ENCODE peak calls at places on chromosomes 6 and 20, in four cellular contexts. One of them, this sample, is unnamed.

GRCh38 chr6:71579902-71580301 is 291.3 kb downstream of the OGFRL1 start:
- DNase-seq in astrocyte: no peak
- DNase-seq in mesothelial cell of epicardium: no peak
- DNase-seq in fibroblast of lung: no peak
- DNase-seq in this sample: no peak

GRCh38 chr6:108621117-108621516 is 60.4 kb downstream of the FOXO3 start:
- DNase-seq in astrocyte: peak; percentile 81
- DNase-seq in mesothelial cell of epicardium: no peak
- DNase-seq in fibroblast of lung: peak; percentile 86
- DNase-seq in this sample: peak; percentile 95

GRCh38 chr20:10318625-10319024 is 100.0 kb downstream of the SNAP25 start:
- DNase-seq in fibroblast of lung: no peak
- DNase-seq in astrocyte: no peak
- DNase-seq in mesothelial cell of epicardium: no peak
- DNase-seq in this sample: no peak

GRCh38 chr20:1266167-1266973 is at the start of gene SNPH:
- DNase-seq in fibroblast of lung: peak; percentile 83
- DNase-seq in astrocyte: peak; percentile 68
- DNase-seq in mesothelial cell of epicardium: peak; percentile 57
- DNase-seq in this sample: peak; percentile 53

GRCh38 chr20:57548177-57549058 is 12.5 kb upstream of the PCK1 start:
- DNase-seq in fibroblast of lung: peak; percentile 10
- DNase-seq in mesothelial cell of epicardium: peak; percentile 53
- DNase-seq in astrocyte: peak; percentile 5
- DNase-seq in this sample: no peak

GRCh38 chr6:147078106-147078505 is 126.1 kb upstream of the STXBP5 start:
- DNase-seq in mesothelial cell of epicardium: no peak
- DNase-seq in fibroblast of lung: no peak
- DNase-seq in astrocyte: no peak
- DNase-seq in this sample: no peak

GRCh38 chr20:13839421-13840092 is 54.7 kb downstream of the NDUFAF5 start:
- DNase-seq in mesothelial cell of epicardium: no peak
- DNase-seq in fibroblast of lung: peak; percentile 70
- DNase-seq in astrocyte: peak; percentile 58
- DNase-seq in this sample: peak; percentile 86

GRCh38 chr6:4370066-4370465 is 234.7 kb upstream of the ECI2 start:
- DNase-seq in fibroblast of lung: peak; percentile 98
- DNase-seq in astrocyte: peak; percentile 98
- DNase-seq in mesothelial cell of epicardium: no peak
- DNase-seq in this sample: peak; percentile 92

GRCh38 chr6:15798856-15799255 is 136.0 kb upstream of the DTNBP1 start:
- DNase-seq in fibroblast of lung: no peak
- DNase-seq in astrocyte: no peak
- DNase-seq in mesothelial cell of epicardium: no peak
- DNase-seq in this sample: no peak

GRCh38 chr20:7841967-7842301 is 98.3 kb downstream of the HAO1 start:
- DNase-seq in mesothelial cell of epicardium: no peak
- DNase-seq in astrocyte: peak; percentile 95
- DNase-seq in fibroblast of lung: peak; percentile 97
- DNase-seq in this sample: peak; percentile 75

GRCh38 chr6:100753421-100753820 is 127.7 kb downstream of the ASCC3 start:
- DNase-seq in fibroblast of lung: no peak
- DNase-seq in astrocyte: no peak
- DNase-seq in mesothelial cell of epicardium: no peak
- DNase-seq in this sample: no peak

GRCh38 chr6:195861-196360 is 96.4 kb upstream of the DUSP22 start:
- DNase-seq in astrocyte: peak; percentile 20
- DNase-seq in fibroblast of lung: peak; percentile 23
- DNase-seq in mesothelial cell of epicardium: no peak
- DNase-seq in this sample: no peak

GRCh38 chr6:114452785-114453401 is 110.1 kb upstream of the HS3ST5 start:
- DNase-seq in astrocyte: no peak
- DNase-seq in mesothelial cell of epicardium: no peak
- DNase-seq in fibroblast of lung: no peak
- DNase-seq in this sample: no peak

GRCh38 chr6:114449659-114450058 is 106.8 kb upstream of the HS3ST5 start:
- DNase-seq in fibroblast of lung: no peak
- DNase-seq in mesothelial cell of epicardium: no peak
- DNase-seq in astrocyte: no peak
- DNase-seq in this sample: no peak

GRCh38 chr6:114453737-114454276 is 111.0 kb upstream of the HS3ST5 start:
- DNase-seq in astrocyte: no peak
- DNase-seq in mesothelial cell of epicardium: no peak
- DNase-seq in fibroblast of lung: no peak
- DNase-seq in this sample: no peak
- TF ChIP-seq CTCF in astrocyte: no peak
- TF ChIP-seq CTCF in mesothelial cell of epicardium: peak; percentile 8
- TF ChIP-seq CTCF in fibroblast of lung: no peak
- TF ChIP-seq CTCF in this sample: no peak

DNA sequence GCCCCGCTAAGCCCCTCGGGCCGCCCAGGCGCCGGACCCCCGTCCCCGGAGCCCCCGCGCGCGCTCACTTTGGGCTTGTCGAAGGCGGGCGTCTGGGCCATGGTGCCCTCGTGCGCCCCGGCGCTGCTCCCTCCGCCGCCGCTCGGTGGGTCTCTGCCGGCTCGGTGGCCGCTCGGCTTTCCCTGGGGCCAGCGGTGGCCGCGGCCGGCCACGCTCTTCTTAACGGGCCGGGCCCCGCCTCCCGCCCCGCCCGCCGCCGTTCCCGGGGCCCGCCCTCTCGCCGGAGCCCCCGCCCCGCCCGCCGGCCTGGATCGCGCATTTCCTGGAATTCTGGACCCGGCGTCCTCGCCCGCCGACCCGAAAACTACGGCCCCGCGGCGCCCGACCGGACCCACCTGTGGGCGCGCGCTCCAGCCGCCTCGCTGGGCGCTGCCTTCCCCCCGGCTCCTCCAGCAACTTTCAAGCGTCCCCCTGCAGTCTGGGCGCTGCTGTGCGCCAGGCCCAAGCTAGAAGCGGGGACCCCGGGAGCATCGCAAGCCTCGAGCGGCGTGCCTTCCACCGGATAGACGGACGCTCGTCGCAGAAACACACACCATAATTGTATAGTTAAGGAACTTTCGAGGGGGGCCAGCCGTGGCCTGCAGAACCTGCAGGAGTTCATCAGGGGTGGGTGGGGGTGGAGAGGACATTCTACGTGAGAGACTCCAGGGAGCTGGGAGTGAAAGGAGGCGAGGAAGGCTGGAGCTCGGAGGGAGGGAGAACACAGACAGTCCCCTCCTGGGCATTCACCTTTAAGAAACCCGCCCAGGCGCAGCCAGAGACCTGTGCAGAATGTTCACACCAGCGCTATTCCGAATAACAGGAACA is at the start of gene ADA:
- DNase-seq in mesothelial cell of epicardium: peak; percentile 69
- DNase-seq in astrocyte: peak; percentile 15
- DNase-seq in fibroblast of lung: peak; percentile 38
- DNase-seq in this sample: no peak
- TF ChIP-seq CTCF in mesothelial cell of epicardium: no peak
- TF ChIP-seq CTCF in astrocyte: no peak
- TF ChIP-seq CTCF in fibroblast of lung: peak; percentile 11
- TF ChIP-seq CTCF in this sample: peak; percentile 18

DNA sequence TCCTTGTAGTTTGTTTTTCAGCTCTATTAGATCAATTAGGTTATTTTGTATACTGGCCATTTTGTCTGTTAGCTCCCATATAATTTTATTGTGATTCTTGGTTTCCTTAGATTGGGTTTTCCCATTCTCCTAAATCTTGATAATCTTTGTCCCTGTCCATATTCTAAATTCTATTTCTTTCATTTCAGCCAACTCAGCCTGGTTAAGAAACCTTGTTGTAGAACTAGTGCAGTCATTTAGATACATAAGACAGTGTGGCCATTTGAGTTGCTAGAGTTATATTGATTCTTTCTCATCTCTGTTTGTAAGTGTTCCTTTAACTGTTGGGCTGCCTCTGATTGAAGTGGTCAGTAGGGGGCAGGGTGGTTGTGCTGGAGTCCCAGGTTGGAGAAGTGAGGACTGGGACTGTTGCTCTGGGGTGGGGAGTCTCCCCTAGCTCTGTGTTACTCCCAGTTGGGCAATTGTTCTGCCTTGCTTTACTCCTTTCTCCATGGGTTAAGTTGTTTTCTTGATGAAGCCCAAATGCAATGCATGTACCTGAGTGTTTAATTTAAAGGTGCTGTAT is 98.8 kb upstream of the NRN1 start:
- DNase-seq in mesothelial cell of epicardium: no peak
- DNase-seq in astrocyte: no peak
- DNase-seq in fibroblast of lung: no peak
- DNase-seq in this sample: no peak
- TF ChIP-seq CTCF in mesothelial cell of epicardium: no peak
- TF ChIP-seq CTCF in astrocyte: no peak
- TF ChIP-seq CTCF in fibroblast of lung: no peak
- TF ChIP-seq CTCF in this sample: no peak

DNA sequence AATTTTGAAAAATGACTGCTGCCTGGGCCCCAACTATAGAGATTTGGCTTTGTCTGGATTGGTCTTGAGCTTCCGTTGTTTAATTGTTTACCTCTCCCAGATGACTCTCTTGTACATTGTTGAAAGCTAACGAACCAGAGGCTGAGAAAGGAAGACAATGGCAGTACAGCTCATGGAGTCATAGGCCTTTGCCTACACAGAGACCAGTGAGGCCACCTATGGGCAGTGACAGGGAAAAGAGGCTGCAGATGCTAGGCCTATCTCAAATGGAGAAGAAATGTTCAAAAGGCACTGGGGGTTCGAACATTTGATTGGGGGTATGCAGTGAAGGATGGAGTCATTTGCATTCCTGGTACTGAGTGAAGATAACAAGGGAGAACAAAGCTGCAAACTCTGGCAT is 29.1 kb downstream of the OPN5 start:
- DNase-seq in fibroblast of lung: no peak
- DNase-seq in mesothelial cell of epicardium: no peak
- DNase-seq in astrocyte: no peak
- DNase-seq in this sample: no peak
- TF ChIP-seq CTCF in fibroblast of lung: no peak
- TF ChIP-seq CTCF in mesothelial cell of epicardium: no peak
- TF ChIP-seq CTCF in astrocyte: no peak
- TF ChIP-seq CTCF in this sample: no peak

GRCh38 chr6:117489003-117489402 is 6.5 kb downstream of the DCBLD1 start:
- DNase-seq in astrocyte: no peak
- DNase-seq in mesothelial cell of epicardium: no peak
- DNase-seq in fibroblast of lung: no peak
- DNase-seq in this sample: no peak
- TF ChIP-seq CTCF in astrocyte: no peak
- TF ChIP-seq CTCF in mesothelial cell of epicardium: no peak
- TF ChIP-seq CTCF in fibroblast of lung: no peak
- TF ChIP-seq CTCF in this sample: no peak

GRCh38 chr6:98514073-98514720 is 320.2 kb upstream of the POU3F2 start:
- DNase-seq in astrocyte: no peak
- DNase-seq in fibroblast of lung: no peak
- DNase-seq in mesothelial cell of epicardium: no peak
- DNase-seq in this sample: no peak
- TF ChIP-seq CTCF in astrocyte: no peak
- TF ChIP-seq CTCF in fibroblast of lung: no peak
- TF ChIP-seq CTCF in mesothelial cell of epicardium: no peak
- TF ChIP-seq CTCF in this sample: no peak

GRCh38 chr6:162260024-162260423 is 467.5 kb downstream of the PRKN start:
- DNase-seq in mesothelial cell of epicardium: no peak
- DNase-seq in fibroblast of lung: no peak
- DNase-seq in astrocyte: no peak
- DNase-seq in this sample: no peak
- TF ChIP-seq CTCF in mesothelial cell of epicardium: no peak
- TF ChIP-seq CTCF in fibroblast of lung: no peak
- TF ChIP-seq CTCF in astrocyte: no peak
- TF ChIP-seq CTCF in this sample: no peak

GRCh38 chr6:14316911-14317535 is 199.5 kb downstream of the CD83 start:
- DNase-seq in astrocyte: no peak
- DNase-seq in fibroblast of lung: no peak
- DNase-seq in mesothelial cell of epicardium: no peak
- DNase-seq in this sample: no peak
- TF ChIP-seq CTCF in astrocyte: no peak
- TF ChIP-seq CTCF in fibroblast of lung: peak; percentile 9
- TF ChIP-seq CTCF in mesothelial cell of epicardium: no peak
- TF ChIP-seq CTCF in this sample: no peak

DNA sequence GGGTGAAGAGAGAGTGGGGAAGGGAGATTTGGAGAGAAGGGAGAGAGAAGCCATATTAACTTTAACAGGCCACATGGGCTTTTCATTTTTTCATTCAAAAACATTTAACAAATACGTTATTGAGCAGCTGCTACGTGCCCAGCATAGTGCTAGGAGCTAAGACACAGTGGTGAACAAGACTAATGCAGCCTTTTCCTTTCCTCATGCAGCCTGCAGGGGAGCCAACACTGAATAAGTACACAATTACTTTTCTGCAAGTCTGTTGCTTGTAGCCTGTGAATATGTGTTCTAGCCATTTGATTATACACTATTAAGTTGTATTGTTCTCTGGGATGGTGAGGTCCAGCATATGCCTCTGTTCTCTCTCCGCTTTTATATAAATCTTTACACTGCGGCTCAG is 1.9 kb upstream of the BLOC1S5 start:
- DNase-seq in fibroblast of lung: no peak
- DNase-seq in mesothelial cell of epicardium: no peak
- DNase-seq in astrocyte: no peak
- DNase-seq in this sample: no peak
- TF ChIP-seq CTCF in fibroblast of lung: no peak
- TF ChIP-seq CTCF in mesothelial cell of epicardium: no peak
- TF ChIP-seq CTCF in astrocyte: no peak
- TF ChIP-seq CTCF in this sample: no peak